ENCODE peak calls at places on chromosomes 12 and 14, in four cellular contexts. One of them, this sample, is unnamed.
A peak's percentile ranks its signal among the peaks of the same experiment; 100 is the strongest.

GRCh38 chr14:103260629-103261124 is 73.4 kb upstream of the EIF5 start:
- DNase-seq in SK-N-SH: peak; percentile 57
- DNase-seq in GM12878: no peak
- DNase-seq in H1: no peak
- DNase-seq in this sample: no peak

GRCh38 chr12:103571286-103571685 is 15.8 kb upstream of the STAB2 start:
- DNase-seq in SK-N-SH: peak; percentile 41
- DNase-seq in GM12878: no peak
- DNase-seq in H1: no peak
- DNase-seq in this sample: peak; percentile 16

GRCh38 chr12:131074221-131075083 is 120.7 kb downstream of the ADGRD1 start:
- DNase-seq in SK-N-SH: no peak
- DNase-seq in GM12878: no peak
- DNase-seq in H1: no peak
- DNase-seq in this sample: no peak

GRCh38 chr14:53924754-53925153 is 31.9 kb downstream of the BMP4 start:
- DNase-seq in SK-N-SH: no peak
- DNase-seq in GM12878: no peak
- DNase-seq in H1: no peak
- DNase-seq in this sample: peak; percentile 37

GRCh38 chr12:19382111-19382526 is 57.2 kb upstream of the AEBP2 start:
- DNase-seq in SK-N-SH: no peak
- DNase-seq in GM12878: peak; percentile 46
- DNase-seq in H1: peak; percentile 13
- DNase-seq in this sample: peak; percentile 9

GRCh38 chr14:60845523-60845922 is 111.0 kb downstream of the MNAT1 start:
- DNase-seq in SK-N-SH: no peak
- DNase-seq in GM12878: peak; percentile 28
- DNase-seq in H1: no peak
- DNase-seq in this sample: no peak

GRCh38 chr12:100668939-100669536 is 95.6 kb downstream of the GAS2L3 start:
- DNase-seq in SK-N-SH: peak; percentile 74
- DNase-seq in GM12878: no peak
- DNase-seq in H1: peak; percentile 61
- DNase-seq in this sample: peak; percentile 66

GRCh38 chr12:18932715-18933114 is 194.8 kb downstream of the CAPZA3 start:
- DNase-seq in SK-N-SH: no peak
- DNase-seq in GM12878: no peak
- DNase-seq in H1: no peak
- DNase-seq in this sample: no peak

GRCh38 chr14:73850940-73851339 is 691 bp upstream of the PTGR2 start:
- DNase-seq in SK-N-SH: no peak
- DNase-seq in GM12878: no peak
- DNase-seq in H1: no peak
- DNase-seq in this sample: peak; percentile 38

GRCh38 chr14:99116741-99117295 is 155.2 kb downstream of the BCL11B start:
- DNase-seq in SK-N-SH: no peak
- DNase-seq in GM12878: no peak
- DNase-seq in H1: no peak
- DNase-seq in this sample: no peak

GRCh38 chr12:11836282-11836963 is 186.9 kb downstream of the ETV6 start:
- DNase-seq in SK-N-SH: no peak
- DNase-seq in GM12878: peak; percentile 99
- DNase-seq in H1: no peak
- DNase-seq in this sample: no peak

GRCh38 chr12:116044181-116044580 is 233.3 kb downstream of the MED13L start:
- DNase-seq in SK-N-SH: no peak
- DNase-seq in GM12878: no peak
- DNase-seq in H1: no peak
- DNase-seq in this sample: peak; percentile 2

GRCh38 chr12:52945389-52946232 is 3.3 kb upstream of the KRT18 start:
- DNase-seq in SK-N-SH: no peak
- DNase-seq in GM12878: no peak
- DNase-seq in H1: peak; percentile 53
- DNase-seq in this sample: peak; percentile 92

GRCh38 chr12:852864-853263 is 96.6 kb downstream of the RAD52 start:
- DNase-seq in SK-N-SH: no peak
- DNase-seq in GM12878: no peak
- DNase-seq in H1: no peak
- DNase-seq in this sample: no peak

GRCh38 chr14:72291908-72292688 is 359.9 kb downstream of the RGS6 start:
- DNase-seq in SK-N-SH: peak; percentile 31
- DNase-seq in GM12878: peak; percentile 31
- DNase-seq in H1: peak; percentile 1
- DNase-seq in this sample: peak; percentile 24

GRCh38 chr12:27711312-27711682 is 665 bp downstream of the MRPS35 start:
- DNase-seq in SK-N-SH: no peak
- DNase-seq in GM12878: no peak
- DNase-seq in H1: no peak
- DNase-seq in this sample: no peak

GRCh38 chr12:52906049-52906645 is 1.3 kb upstream of the KRT8 start:
- DNase-seq in SK-N-SH: no peak
- DNase-seq in GM12878: no peak
- DNase-seq in H1: no peak
- DNase-seq in this sample: no peak

GRCh38 chr14:76129851-76130576 is 21.7 kb upstream of the GPATCH2L start:
- DNase-seq in SK-N-SH: no peak
- DNase-seq in GM12878: no peak
- DNase-seq in H1: no peak
- DNase-seq in this sample: no peak

GRCh38 chr12:49512541-49512940 is 26.3 kb upstream of the KCNH3 start:
- DNase-seq in SK-N-SH: no peak
- DNase-seq in GM12878: no peak
- DNase-seq in H1: no peak
- DNase-seq in this sample: no peak

GRCh38 chr14:65079201-65079600 is 23.1 kb downstream of the MAX start:
- DNase-seq in SK-N-SH: no peak
- DNase-seq in GM12878: no peak
- DNase-seq in H1: no peak
- DNase-seq in this sample: no peak

GRCh38 chr14:90381999-90382451 is 14.8 kb upstream of the CALM1 start:
- DNase-seq in SK-N-SH: peak; percentile 26
- DNase-seq in GM12878: no peak
- DNase-seq in H1: no peak
- DNase-seq in this sample: peak; percentile 55

GRCh38 chr12:50066402-50066801 is 9.0 kb downstream of the ASIC1 start:
- DNase-seq in SK-N-SH: no peak
- DNase-seq in GM12878: no peak
- DNase-seq in H1: no peak
- DNase-seq in this sample: no peak

GRCh38 chr12:44247588-44247987 is 411.7 kb downstream of the TMEM117 start:
- DNase-seq in SK-N-SH: peak; percentile 3
- DNase-seq in GM12878: no peak
- DNase-seq in H1: peak; percentile 9
- DNase-seq in this sample: no peak

GRCh38 chr12:56188116-56188785 is 1.0 kb downstream of the SMARCC2 start:
- DNase-seq in SK-N-SH: no peak
- DNase-seq in GM12878: no peak
- DNase-seq in H1: no peak
- DNase-seq in this sample: no peak
- TF ChIP-seq TCF12 in SK-N-SH: no peak
- TF ChIP-seq TCF12 in GM12878: no peak
- TF ChIP-seq TCF12 in H1: no peak
- TF ChIP-seq TCF12 in this sample: no peak

GRCh38 chr14:69951263-69951662 is 72.0 kb downstream of the SMOC1 start:
- DNase-seq in SK-N-SH: no peak
- DNase-seq in GM12878: no peak
- DNase-seq in H1: no peak
- DNase-seq in this sample: no peak
- H3K4me1 ChIP-seq in SK-N-SH: peaks cover 16% of the 10 kb centered on the region
- H3K4me1 ChIP-seq in GM12878: no peaks in the 10 kb centered on the region
- H3K4me1 ChIP-seq in H1: no peaks in the 10 kb centered on the region
- H3K4me1 ChIP-seq in this sample: peaks cover 17% of the 10 kb centered on the region

GRCh38 chr14:93299831-93300230 is 33.0 kb downstream of the BTBD7 start:
- DNase-seq in SK-N-SH: no peak
- DNase-seq in GM12878: no peak
- DNase-seq in H1: no peak
- DNase-seq in this sample: no peak

GRCh38 chr14:93295541-93296220 is 37.2 kb downstream of the BTBD7 start:
- DNase-seq in SK-N-SH: peak; percentile 12
- DNase-seq in GM12878: no peak
- DNase-seq in H1: no peak
- DNase-seq in this sample: no peak
- TF ChIP-seq TCF12 in SK-N-SH: no peak
- TF ChIP-seq TCF12 in GM12878: no peak
- TF ChIP-seq TCF12 in H1: no peak
- TF ChIP-seq TCF12 in this sample: no peak

GRCh38 chr12:109491671-109492070 is 14.2 kb downstream of the UBE3B start:
- DNase-seq in SK-N-SH: no peak
- DNase-seq in GM12878: no peak
- DNase-seq in H1: no peak
- DNase-seq in this sample: no peak

GRCh38 chr12:109492371-109492770 is 14.9 kb downstream of the UBE3B start:
- DNase-seq in SK-N-SH: no peak
- DNase-seq in GM12878: no peak
- DNase-seq in H1: no peak
- DNase-seq in this sample: no peak

GRCh38 chr12:109488051-109488665 is 10.7 kb downstream of the UBE3B start:
- DNase-seq in SK-N-SH: no peak
- DNase-seq in GM12878: no peak
- DNase-seq in H1: no peak
- DNase-seq in this sample: no peak

GRCh38 chr12:109489016-109489954 is 11.9 kb downstream of the UBE3B start:
- DNase-seq in SK-N-SH: no peak
- DNase-seq in GM12878: no peak
- DNase-seq in H1: no peak
- DNase-seq in this sample: no peak

GRCh38 chr12:109489955-109490565 is 12.6 kb downstream of the UBE3B start:
- DNase-seq in SK-N-SH: no peak
- DNase-seq in GM12878: no peak
- DNase-seq in H1: no peak
- DNase-seq in this sample: no peak
- H3K4me1 ChIP-seq in SK-N-SH: no peaks in the 10 kb centered on the region
- H3K4me1 ChIP-seq in GM12878: no peaks in the 10 kb centered on the region
- H3K4me1 ChIP-seq in H1: no peaks in the 10 kb centered on the region
- H3K4me1 ChIP-seq in this sample: peaks cover 23% of the 10 kb centered on the region

DNA sequence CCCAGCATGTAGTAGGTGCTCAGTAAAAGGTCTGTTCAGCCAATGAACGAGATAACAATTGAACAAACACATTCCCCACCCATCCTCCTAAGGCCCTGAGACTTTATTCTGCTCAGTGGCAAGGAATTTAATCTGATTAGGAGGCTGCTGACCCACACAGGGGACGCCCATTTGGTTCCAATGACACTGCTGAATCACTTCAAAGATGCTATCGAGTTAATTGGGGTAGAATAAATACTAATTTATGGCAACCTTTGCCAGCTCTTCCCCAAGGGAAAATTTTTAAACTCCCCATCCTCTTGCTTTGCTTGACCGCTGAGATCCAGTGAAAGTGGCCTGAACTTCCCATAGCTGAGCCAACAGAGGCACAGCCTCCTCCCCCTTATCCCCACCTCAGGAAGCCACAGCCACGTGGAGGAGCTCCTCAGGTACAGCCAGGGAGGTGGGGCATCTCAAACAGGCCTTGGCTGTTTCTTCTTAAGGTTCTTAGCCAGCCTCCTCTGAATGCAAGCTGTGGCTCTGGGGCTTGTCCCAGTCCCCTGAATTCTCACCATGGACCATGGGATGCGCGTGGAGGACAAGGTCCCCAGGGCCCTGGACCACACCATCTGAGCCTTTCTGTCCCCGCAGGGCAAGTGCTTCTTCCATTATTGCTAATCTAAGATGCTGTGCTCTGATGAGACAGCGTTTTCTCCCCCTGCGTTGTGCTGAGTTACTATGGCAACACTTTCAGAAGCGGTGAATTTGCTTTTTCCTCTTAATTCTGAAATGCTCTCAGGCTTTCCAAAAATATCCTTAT is 26.7 kb downstream of the C14orf132 start:
- DNase-seq in SK-N-SH: peak; percentile 78
- DNase-seq in GM12878: no peak
- DNase-seq in H1: no peak
- DNase-seq in this sample: no peak
- TF ChIP-seq TCF12 in SK-N-SH: no peak
- TF ChIP-seq TCF12 in GM12878: no peak
- TF ChIP-seq TCF12 in H1: no peak
- TF ChIP-seq TCF12 in this sample: no peak

DNA sequence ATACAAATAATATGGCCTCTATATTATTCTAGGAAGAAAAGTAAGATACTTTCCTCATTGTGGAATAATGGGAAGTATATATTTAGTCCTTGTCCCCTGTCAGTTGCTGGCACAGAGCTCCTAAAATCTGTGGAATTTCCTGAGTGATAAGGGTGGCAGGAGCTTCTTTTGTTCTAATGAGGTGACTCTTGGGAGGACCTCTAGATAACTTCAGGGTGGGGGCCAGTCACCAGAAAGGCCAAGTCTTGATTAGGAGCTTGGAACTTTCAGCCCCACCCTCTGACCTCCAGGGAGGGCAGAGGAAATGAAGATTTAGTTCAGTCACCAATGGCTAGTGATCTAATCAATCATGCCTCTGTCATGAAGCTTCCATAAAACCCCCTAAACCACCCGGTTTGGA is 179.9 kb upstream of the PRICKLE1 start:
- DNase-seq in SK-N-SH: no peak
- DNase-seq in GM12878: no peak
- DNase-seq in H1: no peak
- DNase-seq in this sample: no peak
- H3K4me1 ChIP-seq in SK-N-SH: no peaks in the 10 kb centered on the region
- H3K4me1 ChIP-seq in GM12878: no peaks in the 10 kb centered on the region
- H3K4me1 ChIP-seq in H1: no peaks in the 10 kb centered on the region
- H3K4me1 ChIP-seq in this sample: no peaks in the 10 kb centered on the region

DNA sequence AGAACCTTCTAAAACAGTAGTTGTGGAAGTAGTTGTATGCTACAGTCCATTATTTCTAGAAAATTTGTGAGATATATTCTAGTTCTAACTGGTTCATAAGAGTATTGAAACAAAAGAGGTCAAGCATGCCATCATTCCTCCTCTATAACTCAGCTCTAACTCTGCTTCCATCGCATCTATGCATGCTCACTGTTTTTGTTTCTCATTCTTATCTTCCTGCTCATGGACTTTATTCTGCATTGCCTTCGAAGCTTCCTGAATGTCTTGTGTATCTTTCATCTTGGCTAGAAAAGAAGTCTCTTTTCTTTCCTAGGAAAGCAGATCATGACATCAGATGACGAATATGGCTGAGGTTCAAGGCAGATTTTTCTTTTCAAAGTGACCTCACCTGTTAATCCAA is 402 bp downstream of the LMNTD1 start:
- DNase-seq in SK-N-SH: no peak
- DNase-seq in GM12878: no peak
- DNase-seq in H1: no peak
- DNase-seq in this sample: no peak
- TF ChIP-seq TCF12 in SK-N-SH: peak; percentile 7
- TF ChIP-seq TCF12 in GM12878: no peak
- TF ChIP-seq TCF12 in H1: no peak
- TF ChIP-seq TCF12 in this sample: no peak